ENCODE peak calls at places on chromosomes 4 and X, in five cellular contexts. One of them, this sample, is unnamed.

GRCh38 chrX:14489437-14489836 is 39.9 kb upstream of the GLRA2 start:
- DNase-seq in activated T-cell treated with anti-CD3 and anti-CD28 coated beads for 1 hour: no peak
- DNase-seq in M059J: no peak
- DNase-seq in CD4-positive, alpha-beta memory T cell: no peak
- DNase-seq in GM23248: no peak
- DNase-seq in this sample: no peak

GRCh38 chrX:153668423-153669173 is 5.0 kb downstream of the PNCK start:
- DNase-seq in activated T-cell treated with anti-CD3 and anti-CD28 coated beads for 1 hour: no peak
- DNase-seq in M059J: no peak
- DNase-seq in CD4-positive, alpha-beta memory T cell: no peak
- DNase-seq in GM23248: no peak
- DNase-seq in this sample: no peak

GRCh38 chr4:33831667-33832066 is 2412.6 kb downstream of the ARAP2 start:
- DNase-seq in activated T-cell treated with anti-CD3 and anti-CD28 coated beads for 1 hour: no peak
- DNase-seq in M059J: peak; percentile 69
- DNase-seq in CD4-positive, alpha-beta memory T cell: no peak
- DNase-seq in GM23248: peak; percentile 67
- DNase-seq in this sample: no peak

GRCh38 chr4:173230077-173230476 is 61.5 kb downstream of the GALNT7 start:
- DNase-seq in activated T-cell treated with anti-CD3 and anti-CD28 coated beads for 1 hour: no peak
- DNase-seq in M059J: no peak
- DNase-seq in CD4-positive, alpha-beta memory T cell: no peak
- DNase-seq in GM23248: no peak
- DNase-seq in this sample: no peak

GRCh38 chr4:18022572-18023039 is 1.1 kb upstream of the LCORL start:
- DNase-seq in activated T-cell treated with anti-CD3 and anti-CD28 coated beads for 1 hour: no peak
- DNase-seq in M059J: peak; percentile 9
- DNase-seq in CD4-positive, alpha-beta memory T cell: no peak
- DNase-seq in GM23248: peak; percentile 24
- DNase-seq in this sample: no peak

GRCh38 chr4:110816367-110816766 is 193.5 kb upstream of the PITX2 start:
- DNase-seq in activated T-cell treated with anti-CD3 and anti-CD28 coated beads for 1 hour: no peak
- DNase-seq in M059J: no peak
- DNase-seq in CD4-positive, alpha-beta memory T cell: no peak
- DNase-seq in GM23248: peak; percentile 27
- DNase-seq in this sample: no peak

GRCh38 chr4:100169796-100170485 is 20.3 kb downstream of the DDIT4L start:
- DNase-seq in activated T-cell treated with anti-CD3 and anti-CD28 coated beads for 1 hour: no peak
- DNase-seq in M059J: peak; percentile 31
- DNase-seq in CD4-positive, alpha-beta memory T cell: no peak
- DNase-seq in GM23248: peak; percentile 74
- DNase-seq in this sample: no peak

GRCh38 chr4:110823251-110823650 is 200.4 kb upstream of the PITX2 start:
- DNase-seq in activated T-cell treated with anti-CD3 and anti-CD28 coated beads for 1 hour: no peak
- DNase-seq in M059J: peak; percentile 63
- DNase-seq in CD4-positive, alpha-beta memory T cell: no peak
- DNase-seq in GM23248: peak; percentile 71
- DNase-seq in this sample: no peak

GRCh38 chr4:157012781-157013180 is 41.2 kb upstream of the PDGFC start:
- DNase-seq in activated T-cell treated with anti-CD3 and anti-CD28 coated beads for 1 hour: no peak
- DNase-seq in M059J: peak; percentile 62
- DNase-seq in CD4-positive, alpha-beta memory T cell: no peak
- DNase-seq in GM23248: peak; percentile 69
- DNase-seq in this sample: no peak